ENCODE peak calls at places on chromosomes 7 and 10, in six cellular contexts. G is upper lobe of right lung, U is pancreas, F is neuronal stem cell, V is esophagus squamous epithelium, J is stomach. B is an unnamed sample.

GRCh38 chr10:60466267-60467201 is 76.9 kb upstream of the ANK3 start:
- DNase-seq in G (no peak), U (no peak), F (no peak), V (no peak), J (no peak), B (no peak)

GRCh38 chr7:53531-53930 is 138.8 kb upstream of the FAM20C start:
- DNase-seq in G (peak; percentile 71), U (no peak), F (no peak), V (no peak), J (no peak), B (no peak)

GRCh38 chr10:35533565-35533964 is 71.6 kb upstream of the GJD4 start:
- DNase-seq in G (no peak), U (no peak), F (no peak), V (no peak), J (no peak), B (no peak)

GRCh38 chr7:48249162-48249561 is 77.9 kb downstream of the ABCA13 start:
- DNase-seq in G (no peak), U (no peak), F (no peak), V (no peak), J (no peak), B (no peak)

GRCh38 chr10:94411304-94411703 is 9.0 kb downstream of the TBC1D12 start:
- DNase-seq in G (no peak), U (no peak), F (no peak), V (no peak), J (no peak), B (no peak)

GRCh38 chr10:88131561-88132139 is 268.2 kb downstream of the PTEN start:
- DNase-seq in G (peak; percentile 72), U (peak; percentile 96), F (no peak), V (no peak), J (peak; percentile 94), B (no peak)

GRCh38 chr10:88890681-88891371 is 10.8 kb downstream of the STAMBPL1 start:
- DNase-seq in G (no peak), U (no peak), F (no peak), V (no peak), J (no peak), B (no peak)

GRCh38 chr10:79135790-79136189 is 67.0 kb downstream of the ZMIZ1 start:
- DNase-seq in G (no peak), U (no peak), F (no peak), V (no peak), J (no peak), B (no peak)

GRCh38 chr7:91843831-91844230 is 36.7 kb downstream of the MTERF1 start:
- DNase-seq in G (no peak), U (no peak), F (no peak), V (no peak), J (no peak), B (no peak)

GRCh38 chr7:133912916-133913697 is 214.0 kb upstream of the LRGUK start:
- DNase-seq in G (no peak), U (no peak), F (no peak), V (no peak), J (no peak), B (no peak)

GRCh38 chr7:1579481-1580421 is 9.9 kb upstream of the PSMG3 start:
- DNase-seq in G (peak; percentile 85), U (peak; percentile 88), F (peak; percentile 70), V (no peak), J (peak; percentile 74), B (peak; percentile 55)

GRCh38 chr7:157606140-157606539 is 269.3 kb downstream of the DNAJB6 start:
- DNase-seq in G (peak; percentile 52), U (no peak), F (no peak), V (no peak), J (no peak), B (no peak)
- H3K9me3 ChIP-seq in G (no peaks in the 10 kb centered on the region), U (no peaks in the 10 kb centered on the region), F (no peaks in the 10 kb centered on the region), V (no peaks in the 10 kb centered on the region), J (no peaks in the 10 kb centered on the region), B (no peaks in the 10 kb centered on the region)

GRCh38 chr10:75484717-75485116 is 53.3 kb downstream of the LRMDA start:
- DNase-seq in G (no peak), U (no peak), F (no peak), V (no peak), J (no peak), B (no peak)

GRCh38 chr10:75483188-75483587 is 51.8 kb downstream of the LRMDA start:
- DNase-seq in G (no peak), U (no peak), F (no peak), V (no peak), J (no peak), B (no peak)

GRCh38 chr10:75492151-75492550 is 60.7 kb downstream of the LRMDA start:
- DNase-seq in G (no peak), U (no peak), F (no peak), V (no peak), J (no peak), B (no peak)

GRCh38 chr10:75487087-75487784 is 55.8 kb downstream of the LRMDA start:
- DNase-seq in G (no peak), U (no peak), F (no peak), V (no peak), J (no peak), B (no peak)

GRCh38 chr10:75486591-75486990 is 55.2 kb downstream of the LRMDA start:
- DNase-seq in G (no peak), U (no peak), F (no peak), V (no peak), J (no peak), B (no peak)
- H3K9me3 ChIP-seq in G (no peaks in the 10 kb centered on the region), U (no peaks in the 10 kb centered on the region), F (peaks cover 2% of the 10 kb centered on the region), V (peaks cover 5% of the 10 kb centered on the region), J (no peaks in the 10 kb centered on the region), B (no peaks in the 10 kb centered on the region)

GRCh38 chr10:123943307-123943706 is 51.7 kb upstream of the CPXM2 start:
- DNase-seq in G (no peak), U (no peak), F (no peak), V (no peak), J (no peak), B (no peak)

GRCh38 chr10:123944661-123945060 is 53.1 kb upstream of the CPXM2 start:
- DNase-seq in G (no peak), U (no peak), F (no peak), V (no peak), J (no peak), B (no peak)

GRCh38 chr10:123948030-123948823 is 56.6 kb upstream of the CPXM2 start:
- DNase-seq in G (no peak), U (no peak), F (no peak), V (no peak), J (no peak), B (no peak)

GRCh38 chr10:123942114-123942513 is 50.5 kb upstream of the CPXM2 start:
- DNase-seq in G (no peak), U (no peak), F (no peak), V (no peak), J (no peak), B (no peak)

GRCh38 chr10:123945506-123945905 is 53.9 kb upstream of the CPXM2 start:
- DNase-seq in G (no peak), U (no peak), F (no peak), V (no peak), J (no peak), B (no peak)
- H3K9me3 ChIP-seq in G (no peaks in the 10 kb centered on the region), U (no peaks in the 10 kb centered on the region), F (no peaks in the 10 kb centered on the region), V (no peaks in the 10 kb centered on the region), J (no peaks in the 10 kb centered on the region), B (no peaks in the 10 kb centered on the region)

DNA sequence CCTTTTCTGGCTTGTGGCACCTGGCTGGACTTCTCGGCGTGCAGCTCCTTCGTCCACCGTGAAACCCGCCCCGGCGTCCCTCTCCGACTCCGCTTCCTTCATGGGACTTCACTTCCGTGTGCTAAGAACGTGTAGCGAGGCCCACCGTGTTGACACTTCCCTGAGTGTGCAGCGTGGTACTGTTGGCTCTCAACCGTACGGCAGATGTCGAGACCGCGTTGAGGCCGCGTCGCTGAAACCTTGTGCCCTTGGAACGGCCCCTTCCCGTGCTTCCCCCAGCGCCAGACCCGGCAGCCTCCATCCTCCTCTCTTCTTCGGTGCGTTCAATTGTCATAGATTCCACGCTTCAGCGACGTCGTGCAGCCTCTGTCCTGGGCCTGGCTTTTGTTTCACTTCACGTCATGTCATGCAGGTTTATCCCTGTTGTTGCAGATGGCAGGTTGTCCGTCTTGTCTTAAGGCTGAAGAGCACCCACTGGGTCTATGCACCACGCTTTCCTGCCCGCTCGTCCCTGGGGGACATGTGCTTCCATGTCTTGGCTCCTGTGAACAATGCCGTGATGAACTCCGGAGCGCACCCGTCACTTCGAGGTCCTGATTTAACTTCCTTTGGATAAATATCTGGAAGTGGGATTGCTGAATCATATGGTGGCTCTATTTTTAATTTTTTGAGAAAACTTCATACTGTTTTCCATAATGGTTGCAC is 465.3 kb downstream of the DNAJB6 start:
- DNase-seq in G (peak; percentile 57), U (peak; percentile 23), F (no peak), V (no peak), J (no peak), B (no peak)
- H3K9me3 ChIP-seq in G (no peaks in the 10 kb centered on the region), U (no peaks in the 10 kb centered on the region), F (peaks cover 6% of the 10 kb centered on the region), V (no peaks in the 10 kb centered on the region), J (no peaks in the 10 kb centered on the region), B (no peaks in the 10 kb centered on the region)

GRCh38 chr10:130656582-130657133 is 520.5 kb downstream of the GLRX3 start:
- DNase-seq in G (no peak), U (no peak), F (no peak), V (no peak), J (no peak), B (no peak)

GRCh38 chr10:130656187-130656575 is 520.0 kb downstream of the GLRX3 start:
- DNase-seq in G (no peak), U (no peak), F (no peak), V (no peak), J (no peak), B (no peak)

GRCh38 chr10:130655313-130656186 is 519.4 kb downstream of the GLRX3 start:
- DNase-seq in G (no peak), U (no peak), F (no peak), V (no peak), J (no peak), B (no peak)

GRCh38 chr10:130652964-130653578 is 516.9 kb downstream of the GLRX3 start:
- DNase-seq in G (no peak), U (no peak), F (no peak), V (no peak), J (no peak), B (no peak)

GRCh38 chr10:130654726-130655125 is 518.5 kb downstream of the GLRX3 start:
- DNase-seq in G (no peak), U (no peak), F (no peak), V (no peak), J (no peak), B (no peak)
- H3K9me3 ChIP-seq in G (no peaks in the 10 kb centered on the region), U (no peaks in the 10 kb centered on the region), F (no peaks in the 10 kb centered on the region), V (no peaks in the 10 kb centered on the region), J (no peaks in the 10 kb centered on the region), B (no peaks in the 10 kb centered on the region)

GRCh38 chr10:106395061-106395749 is 769.3 kb downstream of the SORCS1 start:
- DNase-seq in G (no peak), U (no peak), F (no peak), V (no peak), J (no peak), B (no peak)
- H3K9me3 ChIP-seq in G (no peaks in the 10 kb centered on the region), U (no peaks in the 10 kb centered on the region), F (no peaks in the 10 kb centered on the region), V (no peaks in the 10 kb centered on the region), J (no peaks in the 10 kb centered on the region), B (no peaks in the 10 kb centered on the region)

DNA sequence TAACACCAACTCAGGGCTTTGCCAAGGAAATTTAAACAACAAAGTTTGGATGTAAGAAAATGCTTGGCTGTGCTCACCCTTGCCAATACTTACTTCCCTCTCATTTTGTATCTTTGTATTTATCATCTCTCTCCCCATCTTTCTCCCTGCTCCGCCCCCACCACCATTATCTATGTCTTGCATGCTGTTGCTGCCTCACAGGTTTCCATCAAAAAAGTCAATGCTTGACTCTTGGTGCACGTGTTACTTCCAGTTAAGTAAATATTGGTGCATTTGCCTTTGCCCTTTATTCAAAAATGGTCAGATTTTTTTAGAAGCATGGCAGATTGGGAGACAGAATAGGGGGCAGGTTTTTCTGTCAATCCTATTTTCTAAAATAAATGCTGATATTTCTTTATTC is 626.0 kb downstream of the ACTR3B start:
- DNase-seq in G (no peak), U (no peak), F (no peak), V (no peak), J (no peak), B (no peak)
- H3K9me3 ChIP-seq in G (no peaks in the 10 kb centered on the region), U (no peaks in the 10 kb centered on the region), F (no peaks in the 10 kb centered on the region), V (no peaks in the 10 kb centered on the region), J (peaks cover 7% of the 10 kb centered on the region), B (no peaks in the 10 kb centered on the region)